ENCODE peak calls at places on chromosomes 5 and 9, in five cellular contexts. E, Z, B, A and L are unnamed samples.

GRCh38 chr5:141958773-141959172 is 771 bp upstream of the PCDH12 start:
- DNase-seq in B (no peak), A (peak; percentile 35), Z (no peak), E (no peak), L (no peak)

GRCh38 chr5:66072031-66072430 is 72.1 kb upstream of the SREK1 start:
- DNase-seq in B (no peak), Z (no peak), A (no peak), E (no peak), L (no peak)

GRCh38 chr9:86749530-86750275 is 197.6 kb downstream of the GAS1 start:
- DNase-seq in Z (no peak), B (no peak), E (no peak), A (peak; percentile 96), L (no peak)

GRCh38 chr5:40605295-40605958 is 74.3 kb upstream of the PTGER4 start:
- DNase-seq in A (no peak), B (no peak), E (no peak), Z (no peak), L (no peak)

GRCh38 chr9:34515959-34516358 is 6.8 kb downstream of the ENHO start:
- DNase-seq in E (no peak), B (no peak), A (no peak), Z (no peak), L (no peak)

GRCh38 chr9:79662553-79662956 is 90.8 kb downstream of the TLE4 start:
- DNase-seq in E (no peak), A (no peak), B (no peak), Z (peak; percentile 24), L (no peak)

GRCh38 chr5:17000296-17000939 is 64.3 kb upstream of the MYO10 start:
- DNase-seq in E (no peak), A (peak; percentile 98), Z (no peak), B (no peak), L (no peak)

GRCh38 chr9:14723301-14723700 is 768 bp upstream of the CER1 start:
- DNase-seq in A (no peak), B (no peak), E (no peak), Z (no peak), L (no peak)

GRCh38 chr5:130077007-130077406 is 172.7 kb downstream of the CHSY3 start:
- DNase-seq in Z (no peak), A (no peak), E (no peak), B (no peak), L (no peak)

GRCh38 chr5:28542968-28543367 is 1504.6 kb upstream of the CDH9 start:
- DNase-seq in A (peak; percentile 52), B (no peak), Z (no peak), E (no peak), L (no peak)

GRCh38 chr9:79672891-79673290 is 101.1 kb downstream of the TLE4 start:
- DNase-seq in B (no peak), Z (no peak), E (no peak), A (no peak), L (no peak)

GRCh38 chr9:95772320-95773060 is 103.0 kb upstream of the ERCC6L2 start:
- DNase-seq in Z (peak; percentile 21), A (peak; percentile 72), B (no peak), E (no peak), L (peak; percentile 65)

GRCh38 chr9:89038354-89039091 is 47.3 kb downstream of the S1PR3 start:
- DNase-seq in Z (no peak), A (peak; percentile 99), E (no peak), B (no peak), L (no peak)

GRCh38 chr9:128341435-128341849 is 1.1 kb downstream of the SLC27A4 start:
- DNase-seq in E (peak; percentile 85), Z (peak; percentile 48), A (peak; percentile 65), B (peak; percentile 40), L (peak; percentile 75)

GRCh38 chr5:176337913-176338312 is 23.7 kb downstream of the KIAA1191 start:
- DNase-seq in A (no peak), Z (no peak), E (no peak), B (no peak), L (no peak)

GRCh38 chr9:80352967-80353366 is 781.2 kb downstream of the TLE4 start:
- DNase-seq in Z (no peak), B (no peak), A (no peak), E (no peak), L (no peak)

GRCh38 chr5:27908341-27908740 is 870.0 kb upstream of the CDH9 start:
- DNase-seq in A (no peak), Z (no peak), B (no peak), E (no peak), L (no peak)

GRCh38 chr5:180486636-180487149 is 7.5 kb upstream of the CNOT6 start:
- DNase-seq in Z (no peak), A (no peak), B (no peak), E (no peak), L (no peak)

GRCh38 chr9:109926321-109926959 is 146.4 kb downstream of the PALM2AKAP2 start:
- DNase-seq in B (no peak), Z (no peak), E (no peak), A (no peak), L (no peak)

GRCh38 chr5:137833463-137833862 is 34.2 kb upstream of the MYOT start:
- DNase-seq in Z (no peak), B (no peak), E (no peak), A (peak; percentile 76), L (no peak)

GRCh38 chr5:123875444-123876264 is 363.7 kb downstream of the CSNK1G3 start:
- DNase-seq in E (no peak), B (no peak), Z (peak; percentile 47), A (no peak), L (peak; percentile 23)

GRCh38 chr9:110048473-110048975 is 159.4 kb downstream of the C9orf152 start:
- DNase-seq in E (peak; percentile 91), A (peak; percentile 75), Z (peak; percentile 84), B (peak; percentile 84), L (peak; percentile 92)

GRCh38 chr5:115431116-115431515 is 113.5 kb downstream of the FEM1C start:
- DNase-seq in B (no peak), A (no peak), Z (no peak), E (no peak), L (no peak)

GRCh38 chr5:76958976-76959767 is 6.3 kb downstream of the CRHBP start:
- DNase-seq in B (no peak), E (peak; percentile 8), Z (no peak), A (peak; percentile 43), L (no peak)

GRCh38 chr5:133792025-133792424 is 176.4 kb downstream of the C5orf15 start:
- DNase-seq in B (no peak), E (no peak), Z (no peak), A (no peak), L (no peak)

GRCh38 chr5:150816946-150817345 is 29.4 kb upstream of the IRGM start:
- DNase-seq in A (no peak), Z (no peak), E (no peak), B (no peak), L (no peak)

GRCh38 chr9:6902423-6902822 is 144.7 kb downstream of the KDM4C start:
- DNase-seq in Z (no peak), B (no peak), E (no peak), A (peak; percentile 23), L (no peak)

GRCh38 chr5:152142845-152143469 is 218.3 kb upstream of the GLRA1 start:
- DNase-seq in B (peak; percentile 45), Z (peak; percentile 81), E (peak; percentile 72), A (peak; percentile 68), L (peak; percentile 84)
- TF ChIP-seq CTCF in B (peak; percentile 92), Z (peak; percentile 90), E (peak; percentile 88), A (peak; percentile 91), L (peak; percentile 89)

DNA sequence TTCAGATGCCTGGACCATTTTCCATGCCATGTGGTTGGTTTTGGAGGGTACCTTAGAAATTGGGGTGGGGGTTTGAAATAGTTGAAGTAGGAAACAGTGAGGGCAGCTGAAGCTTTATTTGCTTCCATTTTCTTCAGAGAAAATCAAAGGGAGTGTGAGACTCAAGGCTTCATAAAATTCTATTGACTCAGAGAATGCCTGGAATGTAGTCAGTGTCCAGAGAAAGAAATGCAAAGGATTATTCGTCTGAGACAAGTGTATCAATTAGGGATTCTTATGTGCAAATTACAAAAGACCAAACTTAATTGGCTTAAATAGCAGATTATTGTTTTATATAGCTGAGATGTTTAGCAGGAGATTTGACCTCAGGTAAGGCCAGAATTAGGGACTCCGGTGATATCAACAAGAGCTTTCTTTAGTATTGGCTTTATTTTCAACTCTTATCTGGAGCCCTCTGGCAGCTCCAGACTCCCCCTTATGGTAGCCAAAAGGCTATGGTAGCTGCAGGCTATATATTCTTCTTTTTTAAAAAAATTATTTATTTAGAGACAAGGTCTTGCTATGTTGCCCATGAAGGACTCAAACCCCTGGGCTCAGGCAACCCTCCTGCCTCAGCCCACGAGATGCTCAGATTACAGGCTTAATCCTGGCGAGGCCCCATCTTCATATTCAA is 38.9 kb downstream of the PTTG1 start:
- DNase-seq in Z (no peak), E (no peak), B (no peak), A (peak; percentile 42), L (no peak)
- TF ChIP-seq CTCF in Z (no peak), E (peak; percentile 27), B (no peak), A (peak; percentile 54), L (no peak)

GRCh38 chr5:131223751-131224386 is 40.0 kb upstream of the CDC42SE2 start:
- DNase-seq in B (no peak), A (no peak), E (no peak), Z (no peak), L (no peak)

GRCh38 chr5:131224387-131225191 is 39.3 kb upstream of the CDC42SE2 start:
- DNase-seq in Z (no peak), E (peak; percentile 91), A (no peak), B (peak; percentile 26), L (no peak)

GRCh38 chr5:131220566-131220965 is 43.3 kb upstream of the CDC42SE2 start:
- DNase-seq in E (no peak), Z (no peak), A (no peak), B (no peak), L (no peak)

GRCh38 chr5:131222731-131223130 is 41.1 kb upstream of the CDC42SE2 start:
- DNase-seq in B (no peak), A (no peak), Z (no peak), E (no peak), L (no peak)

DNA sequence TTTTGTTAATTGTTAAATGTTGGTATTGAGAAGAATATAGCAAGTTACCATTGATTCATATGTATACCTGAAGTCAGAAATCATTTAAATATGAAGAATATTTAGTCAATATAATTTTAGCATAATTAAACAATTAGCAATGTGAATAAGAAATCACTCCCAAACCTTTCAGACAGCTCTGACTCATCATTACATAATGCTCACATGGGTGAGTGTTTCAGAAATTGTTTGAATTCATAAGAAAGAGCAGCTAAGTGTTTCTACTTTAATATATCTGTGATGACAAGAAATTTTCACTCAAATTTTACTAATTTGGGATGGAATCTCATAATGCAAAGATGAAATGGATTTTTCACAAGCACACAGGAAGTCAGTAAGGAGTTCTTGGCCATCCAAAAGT is 42.0 kb upstream of the CDC42SE2 start:
- DNase-seq in A (peak; percentile 50), E (no peak), Z (no peak), B (no peak), L (no peak)
- TF ChIP-seq CTCF in A (no peak), E (no peak), Z (no peak), B (no peak), L (no peak)

GRCh38 chr5:163350083-163350482 is 87.3 kb upstream of the CCNG1 start:
- DNase-seq in Z (no peak), B (no peak), E (no peak), A (no peak), L (no peak)
- TF ChIP-seq CTCF in Z (peak; percentile 35), B (no peak), E (peak; percentile 14), A (peak; percentile 32), L (peak; percentile 34)